ENCODE peak calls at places on chromosomes 2 and 18, in seven cellular contexts. One of them, this sample, is unnamed.

GRCh38 chr2:197442865-197443264 is 8.0 kb upstream of the SF3B1 start:
- DNase-seq in Panc1: no peak
- DNase-seq in body of pancreas: peak; percentile 26
- DNase-seq in cardiac muscle cell: no peak
- DNase-seq in RWPE2: no peak
- DNase-seq in GM12864: no peak
- DNase-seq in ovary: no peak
- DNase-seq in this sample: no peak

GRCh38 chr2:112542974-112543760 is 902 bp downstream of the POLR1B start:
- DNase-seq in cardiac muscle cell: peak; percentile 8
- DNase-seq in GM12864: no peak
- DNase-seq in Panc1: peak; percentile 12
- DNase-seq in ovary: no peak
- DNase-seq in RWPE2: no peak
- DNase-seq in body of pancreas: no peak
- DNase-seq in this sample: no peak

GRCh38 chr2:196244966-196245365 is 73.6 kb upstream of the STK17B start:
- DNase-seq in body of pancreas: no peak
- DNase-seq in ovary: no peak
- DNase-seq in GM12864: no peak
- DNase-seq in cardiac muscle cell: no peak
- DNase-seq in Panc1: no peak
- DNase-seq in RWPE2: no peak
- DNase-seq in this sample: no peak

GRCh38 chr2:39127973-39128372 is 7.1 kb upstream of the SOS1 start:
- DNase-seq in RWPE2: no peak
- DNase-seq in ovary: no peak
- DNase-seq in Panc1: no peak
- DNase-seq in body of pancreas: no peak
- DNase-seq in cardiac muscle cell: no peak
- DNase-seq in GM12864: peak; percentile 78
- DNase-seq in this sample: no peak

GRCh38 chr18:55322176-55322735 is 265.7 kb downstream of the TCF4 start:
- DNase-seq in cardiac muscle cell: peak; percentile 83
- DNase-seq in body of pancreas: peak; percentile 81
- DNase-seq in RWPE2: no peak
- DNase-seq in GM12864: peak; percentile 82
- DNase-seq in ovary: peak; percentile 90
- DNase-seq in Panc1: no peak
- DNase-seq in this sample: no peak

GRCh38 chr2:222307138-222307756 is 8.4 kb upstream of the PAX3 start:
- DNase-seq in body of pancreas: no peak
- DNase-seq in RWPE2: no peak
- DNase-seq in GM12864: no peak
- DNase-seq in ovary: no peak
- DNase-seq in cardiac muscle cell: no peak
- DNase-seq in Panc1: no peak
- DNase-seq in this sample: no peak

GRCh38 chr2:19346983-19347618 is 11.3 kb downstream of the OSR1 start:
- DNase-seq in RWPE2: no peak
- DNase-seq in cardiac muscle cell: no peak
- DNase-seq in GM12864: no peak
- DNase-seq in body of pancreas: no peak
- DNase-seq in Panc1: no peak
- DNase-seq in ovary: no peak
- DNase-seq in this sample: no peak

GRCh38 chr2:10382313-10383061 is 65.6 kb downstream of the ODC1 start:
- DNase-seq in body of pancreas: no peak
- DNase-seq in GM12864: no peak
- DNase-seq in RWPE2: no peak
- DNase-seq in cardiac muscle cell: no peak
- DNase-seq in ovary: no peak
- DNase-seq in Panc1: no peak
- DNase-seq in this sample: no peak

GRCh38 chr2:45288532-45288931 is 279.3 kb upstream of the SIX2 start:
- DNase-seq in GM12864: no peak
- DNase-seq in cardiac muscle cell: no peak
- DNase-seq in RWPE2: no peak
- DNase-seq in ovary: no peak
- DNase-seq in body of pancreas: no peak
- DNase-seq in Panc1: no peak
- DNase-seq in this sample: no peak

GRCh38 chr2:55338268-55338667 is 69.2 kb upstream of the MTIF2 start:
- DNase-seq in cardiac muscle cell: no peak
- DNase-seq in Panc1: no peak
- DNase-seq in GM12864: no peak
- DNase-seq in body of pancreas: no peak
- DNase-seq in ovary: no peak
- DNase-seq in RWPE2: no peak
- DNase-seq in this sample: no peak

GRCh38 chr2:167196461-167197252 is 308.4 kb downstream of the XIRP2 start:
- DNase-seq in body of pancreas: peak; percentile 59
- DNase-seq in Panc1: no peak
- DNase-seq in ovary: no peak
- DNase-seq in GM12864: no peak
- DNase-seq in cardiac muscle cell: peak; percentile 46
- DNase-seq in RWPE2: no peak
- DNase-seq in this sample: no peak

GRCh38 chr18:21444465-21445023 is 156.0 kb downstream of the ESCO1 start:
- DNase-seq in RWPE2: no peak
- DNase-seq in ovary: peak; percentile 35
- DNase-seq in Panc1: peak; percentile 36
- DNase-seq in cardiac muscle cell: peak; percentile 58
- DNase-seq in body of pancreas: peak; percentile 51
- DNase-seq in GM12864: peak; percentile 12
- DNase-seq in this sample: peak; percentile 17

GRCh38 chr18:78580835-78581339 is 398.7 kb upstream of the SALL3 start:
- DNase-seq in GM12864: no peak
- DNase-seq in RWPE2: no peak
- DNase-seq in ovary: no peak
- DNase-seq in cardiac muscle cell: no peak
- DNase-seq in body of pancreas: no peak
- DNase-seq in Panc1: no peak
- DNase-seq in this sample: no peak

GRCh38 chr2:71897836-71898235 is 249.8 kb downstream of the CYP26B1 start:
- DNase-seq in body of pancreas: no peak
- DNase-seq in GM12864: no peak
- DNase-seq in RWPE2: no peak
- DNase-seq in Panc1: no peak
- DNase-seq in ovary: no peak
- DNase-seq in cardiac muscle cell: no peak
- DNase-seq in this sample: no peak

GRCh38 chr2:236036045-236036444 is 132.1 kb downstream of the GBX2 start:
- DNase-seq in GM12864: no peak
- DNase-seq in Panc1: no peak
- DNase-seq in ovary: no peak
- DNase-seq in RWPE2: no peak
- DNase-seq in body of pancreas: no peak
- DNase-seq in cardiac muscle cell: no peak
- DNase-seq in this sample: no peak
- H3K4me3 ChIP-seq in GM12864: no peak overlapping the region
- H3K4me3 ChIP-seq in Panc1: no peak overlapping the region
- H3K4me3 ChIP-seq in ovary: no peak overlapping the region
- H3K4me3 ChIP-seq in RWPE2: no peak overlapping the region
- H3K4me3 ChIP-seq in body of pancreas: no peak overlapping the region
- H3K4me3 ChIP-seq in cardiac muscle cell: no peak overlapping the region
- H3K4me3 ChIP-seq in this sample: no peak overlapping the region

GRCh38 chr2:80035749-80036285 is 268.7 kb downstream of the LRRTM1 start:
- DNase-seq in GM12864: no peak
- DNase-seq in body of pancreas: no peak
- DNase-seq in RWPE2: no peak
- DNase-seq in Panc1: no peak
- DNase-seq in cardiac muscle cell: no peak
- DNase-seq in ovary: no peak
- DNase-seq in this sample: no peak

GRCh38 chr2:80040226-80040625 is 264.3 kb downstream of the LRRTM1 start:
- DNase-seq in Panc1: no peak
- DNase-seq in RWPE2: no peak
- DNase-seq in GM12864: no peak
- DNase-seq in cardiac muscle cell: no peak
- DNase-seq in body of pancreas: no peak
- DNase-seq in ovary: no peak
- DNase-seq in this sample: no peak

GRCh38 chr2:80037310-80037709 is 267.2 kb downstream of the LRRTM1 start:
- DNase-seq in Panc1: no peak
- DNase-seq in GM12864: no peak
- DNase-seq in body of pancreas: no peak
- DNase-seq in ovary: no peak
- DNase-seq in cardiac muscle cell: no peak
- DNase-seq in RWPE2: no peak
- DNase-seq in this sample: no peak
- H3K4me3 ChIP-seq in Panc1: no peak overlapping the region
- H3K4me3 ChIP-seq in GM12864: no peak overlapping the region
- H3K4me3 ChIP-seq in body of pancreas: no peak overlapping the region
- H3K4me3 ChIP-seq in ovary: no peak overlapping the region
- H3K4me3 ChIP-seq in cardiac muscle cell: no peak overlapping the region
- H3K4me3 ChIP-seq in RWPE2: no peak overlapping the region
- H3K4me3 ChIP-seq in this sample: no peak overlapping the region

DNA sequence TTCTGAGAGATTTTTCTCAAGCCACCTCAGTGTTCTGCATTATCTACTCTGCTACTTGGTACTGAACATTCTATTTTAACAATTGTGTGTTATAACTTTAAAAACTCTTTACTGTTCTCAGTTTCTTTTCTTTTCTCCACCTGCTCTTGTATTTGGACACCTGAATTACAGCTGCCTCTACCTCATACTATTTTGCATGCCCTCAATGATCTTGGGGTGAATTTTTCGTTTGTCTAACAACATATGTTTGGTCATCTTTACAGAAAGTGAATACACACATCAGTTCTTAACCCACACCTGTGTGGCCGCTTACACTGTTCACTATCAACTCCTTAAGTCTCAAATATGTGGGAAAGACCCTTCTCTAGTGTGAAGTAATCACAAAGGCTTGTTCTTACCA is 16.3 kb downstream of the PTPN2 start:
- DNase-seq in RWPE2: no peak
- DNase-seq in body of pancreas: no peak
- DNase-seq in cardiac muscle cell: no peak
- DNase-seq in Panc1: no peak
- DNase-seq in GM12864: no peak
- DNase-seq in ovary: no peak
- DNase-seq in this sample: no peak
- H3K4me3 ChIP-seq in RWPE2: no peak overlapping the region
- H3K4me3 ChIP-seq in body of pancreas: no peak overlapping the region
- H3K4me3 ChIP-seq in cardiac muscle cell: no peak overlapping the region
- H3K4me3 ChIP-seq in Panc1: no peak overlapping the region
- H3K4me3 ChIP-seq in GM12864: no peak overlapping the region
- H3K4me3 ChIP-seq in ovary: no peak overlapping the region
- H3K4me3 ChIP-seq in this sample: no peak overlapping the region

GRCh38 chr2:239402666-239403065 is 1.8 kb upstream of the HDAC4 start:
- DNase-seq in RWPE2: no peak
- DNase-seq in body of pancreas: no peak
- DNase-seq in GM12864: no peak
- DNase-seq in Panc1: no peak
- DNase-seq in ovary: no peak
- DNase-seq in cardiac muscle cell: no peak
- DNase-seq in this sample: no peak
- H3K4me3 ChIP-seq in RWPE2: no peak overlapping the region
- H3K4me3 ChIP-seq in body of pancreas: no peak overlapping the region
- H3K4me3 ChIP-seq in GM12864: no peak overlapping the region
- H3K4me3 ChIP-seq in Panc1: no peak overlapping the region
- H3K4me3 ChIP-seq in ovary: no peak overlapping the region
- H3K4me3 ChIP-seq in cardiac muscle cell: no peak overlapping the region
- H3K4me3 ChIP-seq in this sample: peak overlapping the region; percentile 82

GRCh38 chr2:36359006-36359580 is 3.5 kb downstream of the CRIM1 start:
- DNase-seq in Panc1: no peak
- DNase-seq in body of pancreas: no peak
- DNase-seq in GM12864: no peak
- DNase-seq in ovary: no peak
- DNase-seq in cardiac muscle cell: no peak
- DNase-seq in RWPE2: no peak
- DNase-seq in this sample: no peak
- H3K4me3 ChIP-seq in Panc1: peak overlapping the region; percentile 99
- H3K4me3 ChIP-seq in body of pancreas: no peak overlapping the region
- H3K4me3 ChIP-seq in GM12864: no peak overlapping the region
- H3K4me3 ChIP-seq in ovary: no peak overlapping the region
- H3K4me3 ChIP-seq in cardiac muscle cell: no peak overlapping the region
- H3K4me3 ChIP-seq in RWPE2: peak overlapping the region; percentile 78
- H3K4me3 ChIP-seq in this sample: peak overlapping the region; percentile 92

DNA sequence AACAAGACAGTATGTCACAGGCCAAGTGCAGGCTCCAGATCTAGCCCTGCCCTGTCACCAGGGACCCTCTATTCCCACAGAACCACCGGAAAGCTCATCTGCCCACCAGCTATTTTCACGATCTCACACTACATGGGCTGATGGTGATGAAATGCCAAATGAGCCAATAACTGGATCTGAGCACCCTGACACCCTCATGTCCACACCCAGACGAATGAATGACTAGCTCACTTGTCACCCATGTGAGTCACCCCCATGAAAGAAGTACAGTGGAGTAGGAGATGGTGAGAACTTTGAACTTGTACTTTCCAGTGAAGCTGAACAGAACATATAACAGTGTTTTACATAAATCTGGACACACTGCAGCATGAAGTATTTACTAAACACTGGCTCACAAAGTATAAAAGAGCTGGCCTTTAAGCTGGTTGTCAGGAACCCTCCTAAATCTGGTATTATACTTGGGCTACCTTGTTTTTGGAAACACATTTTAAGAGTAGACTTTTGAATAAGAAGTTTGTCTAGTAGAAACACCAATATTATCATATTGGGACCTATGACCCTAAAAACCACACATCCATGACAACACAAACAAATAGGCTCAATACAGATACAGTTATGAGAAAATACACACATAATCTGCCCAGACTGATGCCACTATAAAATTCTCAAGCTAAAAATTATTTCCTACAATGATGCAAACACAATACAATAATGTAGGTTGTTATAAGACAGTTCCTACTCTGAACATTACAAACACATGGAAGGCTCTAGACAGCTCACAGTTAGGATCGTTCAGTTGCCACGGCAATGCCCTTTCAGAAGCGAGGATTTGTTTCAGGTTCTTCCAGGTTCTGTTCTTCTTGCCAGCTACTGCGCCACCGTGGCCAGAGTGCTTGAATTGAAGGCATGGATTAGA is 19.0 kb downstream of the INO80C start:
- DNase-seq in ovary: no peak
- DNase-seq in RWPE2: peak; percentile 80
- DNase-seq in body of pancreas: peak; percentile 15
- DNase-seq in cardiac muscle cell: no peak
- DNase-seq in GM12864: no peak
- DNase-seq in Panc1: peak; percentile 89
- DNase-seq in this sample: peak; percentile 96
- H3K4me3 ChIP-seq in ovary: no peak overlapping the region
- H3K4me3 ChIP-seq in RWPE2: peak overlapping the region; percentile 23
- H3K4me3 ChIP-seq in body of pancreas: no peak overlapping the region
- H3K4me3 ChIP-seq in cardiac muscle cell: no peak overlapping the region
- H3K4me3 ChIP-seq in GM12864: no peak overlapping the region
- H3K4me3 ChIP-seq in Panc1: no peak overlapping the region
- H3K4me3 ChIP-seq in this sample: peak overlapping the region; percentile 78

GRCh38 chr2:208939852-208940251 is 484.0 kb upstream of the MAP2 start:
- DNase-seq in RWPE2: no peak
- DNase-seq in GM12864: no peak
- DNase-seq in Panc1: no peak
- DNase-seq in ovary: no peak
- DNase-seq in cardiac muscle cell: no peak
- DNase-seq in body of pancreas: no peak
- DNase-seq in this sample: no peak

GRCh38 chr2:208929894-208930427 is 493.9 kb upstream of the MAP2 start:
- DNase-seq in RWPE2: no peak
- DNase-seq in GM12864: no peak
- DNase-seq in cardiac muscle cell: no peak
- DNase-seq in ovary: no peak
- DNase-seq in Panc1: no peak
- DNase-seq in body of pancreas: no peak
- DNase-seq in this sample: no peak

GRCh38 chr2:208937521-208937920 is 486.3 kb upstream of the MAP2 start:
- DNase-seq in GM12864: no peak
- DNase-seq in RWPE2: no peak
- DNase-seq in body of pancreas: no peak
- DNase-seq in cardiac muscle cell: no peak
- DNase-seq in ovary: no peak
- DNase-seq in Panc1: no peak
- DNase-seq in this sample: no peak

GRCh38 chr2:208935531-208935930 is 488.3 kb upstream of the MAP2 start:
- DNase-seq in body of pancreas: no peak
- DNase-seq in RWPE2: no peak
- DNase-seq in Panc1: no peak
- DNase-seq in cardiac muscle cell: no peak
- DNase-seq in ovary: no peak
- DNase-seq in GM12864: no peak
- DNase-seq in this sample: no peak
- H3K4me3 ChIP-seq in body of pancreas: no peak overlapping the region
- H3K4me3 ChIP-seq in RWPE2: no peak overlapping the region
- H3K4me3 ChIP-seq in Panc1: no peak overlapping the region
- H3K4me3 ChIP-seq in cardiac muscle cell: no peak overlapping the region
- H3K4me3 ChIP-seq in ovary: no peak overlapping the region
- H3K4me3 ChIP-seq in GM12864: no peak overlapping the region
- H3K4me3 ChIP-seq in this sample: no peak overlapping the region